ENCODE peak calls at places on chromosome 11, in ten cellular contexts. F, H, C, D, L, R, W, P, J and K are unnamed samples.

GRCh38 chr11:92784313-92784712 is 185.1 kb upstream of the MTNR1B start:
- ATAC-seq in F (no peak), H (no peak), C (no peak), D (no peak), L (no peak), R (no peak), W (no peak), P (no peak), J (no peak), K (no peak)

GRCh38 chr11:124481365-124482323 is 36.1 kb upstream of the OR8B8 start:
- ATAC-seq in F (peak), H (peak), C (peak), D (no peak), L (peak), R (peak), W (no peak), P (peak), J (peak), K (no peak)

GRCh38 chr11:6505577-6506240 is 8.6 kb downstream of the DNHD1 start:
- ATAC-seq in F (peak), H (peak), C (peak), D (no peak), L (peak), R (peak), W (no peak), P (peak), J (peak), K (peak)

GRCh38 chr11:34788642-34789041 is 127.5 kb downstream of the APIP start:
- ATAC-seq in F (no peak), H (no peak), C (no peak), D (no peak), L (no peak), R (no peak), W (no peak), P (no peak), J (no peak), K (no peak)

GRCh38 chr11:116948375-116948774 is 111.0 kb upstream of the APOA1 start:
- ATAC-seq in F (peak), H (no peak), C (no peak), D (no peak), L (peak), R (no peak), W (no peak), P (no peak), J (peak), K (no peak)

GRCh38 chr11:11569936-11570491 is 51.8 kb downstream of the GALNT18 start:
- ATAC-seq in F (no peak), H (peak), C (peak), D (peak), L (peak), R (no peak), W (peak), P (peak), J (no peak), K (peak)

GRCh38 chr11:88281317-88281712 is 56.2 kb downstream of the CTSC start:
- ATAC-seq in F (peak), H (no peak), C (no peak), D (no peak), L (no peak), R (no peak), W (no peak), P (no peak), J (peak), K (no peak)

GRCh38 chr11:71206186-71206585 is 46.2 kb downstream of the SHANK2 start:
- ATAC-seq in F (no peak), H (no peak), C (no peak), D (peak), L (peak), R (no peak), W (no peak), P (peak), J (no peak), K (peak)

GRCh38 chr11:2382927-2383822 is 6.1 kb downstream of the CD81 start:
- ATAC-seq in F (no peak), H (no peak), C (peak), D (peak), L (no peak), R (no peak), W (peak), P (no peak), J (peak), K (peak)

GRCh38 chr11:40514124-40514523 is 945.3 kb downstream of the LRRC4C start:
- ATAC-seq in F (no peak), H (no peak), C (no peak), D (no peak), L (peak), R (no peak), W (no peak), P (no peak), J (no peak), K (no peak)

GRCh38 chr11:3138178-3139085 is 26.7 kb downstream of the OSBPL5 start:
- ATAC-seq in F (no peak), H (no peak), C (no peak), D (no peak), L (no peak), R (no peak), W (no peak), P (no peak), J (no peak), K (no peak)

GRCh38 chr11:118778898-118779297 is 12.1 kb downstream of the DDX6 start:
- ATAC-seq in F (no peak), H (no peak), C (no peak), D (no peak), L (no peak), R (no peak), W (no peak), P (no peak), J (no peak), K (no peak)

GRCh38 chr11:75306529-75306928 is 44.9 kb downstream of the ARRB1 start:
- ATAC-seq in F (no peak), H (no peak), C (peak), D (no peak), L (no peak), R (no peak), W (no peak), P (no peak), J (no peak), K (no peak)

GRCh38 chr11:38130514-38130913 is 1532.5 kb upstream of the RAG2 start:
- ATAC-seq in F (no peak), H (no peak), C (no peak), D (no peak), L (no peak), R (no peak), W (no peak), P (no peak), J (no peak), K (no peak)

GRCh38 chr11:117643606-117644300 is 153.3 kb downstream of the DSCAML1 start:
- ATAC-seq in F (no peak), H (no peak), C (no peak), D (no peak), L (no peak), R (no peak), W (no peak), P (no peak), J (no peak), K (no peak)

GRCh38 chr11:111308140-111308539 is 9.8 kb downstream of the POU2AF3 start:
- ATAC-seq in F (peak), H (peak), C (peak), D (peak), L (no peak), R (peak), W (no peak), P (peak), J (no peak), K (no peak)

GRCh38 chr11:79431535-79431934 is 9.3 kb downstream of the TENM4 start:
- ATAC-seq in F (no peak), H (no peak), C (no peak), D (no peak), L (no peak), R (no peak), W (no peak), P (peak), J (no peak), K (no peak)

GRCh38 chr11:129815596-129816461 is at the start of gene TMEM45B:
- ATAC-seq in F (peak), H (peak), C (peak), D (peak), L (peak), R (peak), W (no peak), P (no peak), J (no peak), K (no peak)

GRCh38 chr11:78030429-78031325 is 7.6 kb upstream of the KCTD14 start:
- ATAC-seq in F (peak), H (peak), C (peak), D (peak), L (peak), R (peak), W (peak), P (peak), J (no peak), K (peak)

GRCh38 chr11:65045728-65046127 is 4.7 kb downstream of the SAC3D1 start:
- ATAC-seq in F (no peak), H (no peak), C (no peak), D (no peak), L (no peak), R (no peak), W (no peak), P (no peak), J (no peak), K (no peak)

GRCh38 chr11:96246718-96247540 is 96.1 kb downstream of the MAML2 start:
- ATAC-seq in F (peak), H (peak), C (no peak), D (no peak), L (no peak), R (no peak), W (no peak), P (peak), J (peak), K (no peak)

GRCh38 chr11:114617157-114618124 is 21.9 kb upstream of the NXPE4 start:
- ATAC-seq in F (no peak), H (no peak), C (no peak), D (no peak), L (no peak), R (no peak), W (no peak), P (no peak), J (no peak), K (no peak)

GRCh38 chr11:95700471-95700817 is 89.1 kb downstream of the FAM76B start:
- ATAC-seq in F (no peak), H (no peak), C (no peak), D (no peak), L (no peak), R (no peak), W (no peak), P (no peak), J (peak), K (no peak)

GRCh38 chr11:111668980-111669379 is 66.7 kb downstream of the SIK2 start:
- ATAC-seq in F (no peak), H (no peak), C (no peak), D (no peak), L (no peak), R (no peak), W (no peak), P (no peak), J (no peak), K (no peak)

GRCh38 chr11:57248780-57249383 is 11.8 kb upstream of the APLNR start:
- ATAC-seq in F (peak), H (peak), C (peak), D (peak), L (peak), R (peak), W (peak), P (peak), J (peak), K (peak)

GRCh38 chr11:43399983-43400630 is 41.4 kb downstream of the TTC17 start:
- ATAC-seq in F (no peak), H (no peak), C (no peak), D (no peak), L (no peak), R (no peak), W (no peak), P (peak), J (no peak), K (no peak)

GRCh38 chr11:116231540-116231939 is 541.2 kb downstream of the BUD13 start:
- ATAC-seq in F (no peak), H (no peak), C (no peak), D (no peak), L (peak), R (no peak), W (no peak), P (no peak), J (no peak), K (no peak)

GRCh38 chr11:117701781-117702180 is 95.2 kb downstream of the DSCAML1 start:
- ATAC-seq in F (no peak), H (no peak), C (no peak), D (no peak), L (no peak), R (no peak), W (no peak), P (no peak), J (no peak), K (no peak)

GRCh38 chr11:4203603-4204360 is 109.2 kb downstream of the RRM1 start:
- ATAC-seq in F (peak), H (peak), C (peak), D (no peak), L (no peak), R (no peak), W (no peak), P (peak), J (no peak), K (no peak)

GRCh38 chr11:65651589-65652510 is 10.9 kb downstream of the RELA start:
- ATAC-seq in F (peak), H (peak), C (peak), D (peak), L (peak), R (peak), W (peak), P (peak), J (no peak), K (peak)

GRCh38 chr11:46353706-46354105 is 6.4 kb downstream of the DGKZ start:
- ATAC-seq in F (no peak), H (no peak), C (no peak), D (no peak), L (peak), R (no peak), W (no peak), P (peak), J (no peak), K (no peak)

GRCh38 chr11:65165847-65166317 is 4.2 kb upstream of the SPDYC start:
- ATAC-seq in F (no peak), H (peak), C (no peak), D (peak), L (peak), R (no peak), W (no peak), P (no peak), J (no peak), K (no peak)

DNA sequence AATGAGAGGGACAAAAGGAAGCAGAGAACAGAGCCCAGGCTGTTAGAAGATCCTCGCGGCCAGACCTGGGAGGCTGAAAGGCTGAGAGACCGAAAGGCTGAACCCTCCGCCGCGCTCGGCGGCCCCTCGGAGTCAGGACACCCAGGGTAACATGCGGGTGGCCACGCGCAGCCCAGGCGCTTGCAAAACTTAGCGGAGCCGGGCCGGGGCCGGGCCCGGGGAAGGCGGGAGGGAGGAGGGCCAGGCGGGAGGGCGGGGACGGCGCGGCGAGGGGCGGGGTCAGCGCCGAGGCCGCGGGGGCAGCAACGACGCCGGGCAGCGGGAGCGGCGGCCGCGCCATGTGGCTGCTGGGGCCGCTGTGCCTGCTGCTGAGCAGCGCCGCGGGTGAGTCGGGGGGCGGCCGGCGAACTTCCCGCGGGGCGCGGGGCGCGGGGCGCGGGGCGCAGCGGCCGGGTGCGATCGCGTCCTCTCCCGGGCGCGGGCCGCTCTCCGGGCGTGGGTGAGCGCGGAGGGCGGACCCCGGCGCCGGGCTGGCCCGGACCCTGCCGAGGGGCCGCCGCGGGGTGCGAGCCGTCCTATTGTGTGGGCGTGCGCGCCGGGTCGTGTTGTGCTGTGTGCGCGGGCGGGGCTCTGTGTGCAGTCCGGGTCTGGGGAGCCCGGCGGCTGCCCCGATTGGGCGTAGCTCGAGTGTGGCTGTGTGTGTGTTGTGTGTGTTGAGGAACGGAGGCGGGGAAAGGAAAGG is at the start of gene LDLRAD3:
- ATAC-seq in F (peak), H (peak), C (peak), D (peak), L (peak), R (peak), W (peak), P (peak), J (peak), K (peak)
- TF ChIP-seq POLR2A in F (peak), H (no peak), C (no peak), D (peak), L (no peak), R (peak), W (peak), P (peak), J (peak), K (no peak)

GRCh38 chr11:109853156-109853776 is 239.9 kb upstream of the ZC3H12C start:
- ATAC-seq in F (peak), H (no peak), C (no peak), D (no peak), L (no peak), R (no peak), W (no peak), P (peak), J (peak), K (no peak)
- TF ChIP-seq CTCF in F (peak), H (peak), C (no peak), D (peak), L (peak), R (peak), W (no peak), P (peak), J (peak), K (peak)

DNA sequence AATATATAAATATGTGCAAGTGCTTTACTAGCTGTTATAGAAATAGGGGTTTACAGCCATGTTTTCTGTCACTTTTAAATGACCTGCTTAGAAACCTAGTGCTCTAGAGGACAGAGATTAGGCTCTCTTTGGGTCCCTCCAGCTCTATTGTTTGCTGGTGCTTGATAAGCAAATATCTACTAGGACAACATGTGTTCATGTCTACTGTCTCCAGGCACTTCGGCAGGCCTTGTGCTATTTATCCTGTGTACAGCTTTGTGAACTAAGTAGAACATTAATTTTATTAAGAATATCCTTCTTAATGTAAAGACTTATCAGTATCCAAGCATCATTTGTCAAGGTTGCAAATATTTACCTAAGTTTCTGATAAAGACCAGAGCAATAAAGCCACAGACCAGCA is 11.9 kb upstream of the RASSF10 start:
- ATAC-seq in F (no peak), H (peak), C (no peak), D (no peak), L (no peak), R (no peak), W (no peak), P (no peak), J (no peak), K (no peak)
- H3K4me3 ChIP-seq in F (no peak), H (no peak), C (no peak), D (no peak), L (no peak), R (no peak), W (no peak), P (no peak), J (no peak), K (no peak)

GRCh38 chr11:26191193-26191592 is 140.7 kb upstream of the ANO3 start:
- ATAC-seq in F (no peak), H (no peak), C (no peak), D (no peak), L (no peak), R (no peak), W (no peak), P (no peak), J (peak), K (no peak)

GRCh38 chr11:26188559-26188958 is 143.4 kb upstream of the ANO3 start:
- ATAC-seq in F (no peak), H (no peak), C (no peak), D (no peak), L (no peak), R (no peak), W (no peak), P (peak), J (no peak), K (no peak)

GRCh38 chr11:26186389-26186788 is 145.5 kb upstream of the ANO3 start:
- ATAC-seq in F (no peak), H (no peak), C (no peak), D (no peak), L (no peak), R (no peak), W (no peak), P (no peak), J (no peak), K (no peak)

DNA sequence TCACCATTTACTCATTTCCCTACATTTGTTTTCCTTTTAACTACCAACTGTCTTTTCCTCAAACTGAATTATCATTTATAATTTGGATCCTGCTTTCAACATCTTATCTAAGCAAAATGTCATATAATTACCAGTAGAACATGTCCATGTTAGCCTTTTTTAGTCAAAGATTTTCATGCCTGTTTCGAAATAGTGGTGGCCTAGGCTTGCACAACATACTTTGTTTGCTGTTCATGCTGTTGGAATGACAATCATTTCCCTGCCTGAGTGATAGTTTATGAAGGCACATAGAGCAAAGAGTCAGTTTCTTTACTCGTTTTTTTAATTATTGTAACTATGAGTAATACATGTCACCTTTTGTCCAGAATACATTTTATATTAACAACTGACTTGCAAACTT is 144.3 kb upstream of the ANO3 start:
- ATAC-seq in F (no peak), H (peak), C (no peak), D (no peak), L (peak), R (peak), W (peak), P (peak), J (no peak), K (no peak)
- TF ChIP-seq POLR2A in F (no peak), H (no peak), C (no peak), D (no peak), L (no peak), R (no peak), W (no peak), P (no peak), J (no peak), K (no peak)

GRCh38 chr11:69812927-69813326 is 6.3 kb downstream of the FGF3 start:
- ATAC-seq in F (no peak), H (no peak), C (no peak), D (no peak), L (no peak), R (no peak), W (no peak), P (no peak), J (no peak), K (no peak)
- TF ChIP-seq CTCF in F (no peak), H (no peak), C (no peak), D (no peak), L (no peak), R (no peak), W (no peak), P (no peak), J (no peak), K (no peak)

DNA sequence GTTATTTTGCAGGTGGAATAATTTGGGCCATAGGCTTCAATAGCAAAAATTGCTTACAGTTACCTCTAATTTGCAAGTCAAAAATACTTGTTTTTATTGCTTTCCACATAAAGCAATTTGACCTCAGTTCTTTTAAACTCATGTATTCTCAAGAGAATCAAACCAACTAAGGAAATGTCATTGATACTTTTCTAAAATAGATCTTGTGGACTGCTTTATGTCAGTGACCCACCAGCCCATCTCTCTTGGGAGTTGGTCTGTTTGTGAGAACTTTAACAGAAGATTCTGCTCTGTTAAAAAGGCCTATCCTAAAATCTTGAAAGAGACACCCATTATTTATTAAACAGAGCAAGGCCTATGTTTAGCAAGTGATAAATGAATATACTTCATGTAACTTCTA is 75.2 kb downstream of the DDIAS start:
- ATAC-seq in F (no peak), H (no peak), C (no peak), D (no peak), L (no peak), R (no peak), W (no peak), P (no peak), J (peak), K (no peak)
- H3K4me3 ChIP-seq in F (no peak), H (no peak), C (no peak), D (no peak), L (no peak), R (no peak), W (no peak), P (no peak), J (no peak), K (no peak)

GRCh38 chr11:638616-639323 is 1.7 kb downstream of the DRD4 start:
- ATAC-seq in F (no peak), H (no peak), C (no peak), D (no peak), L (no peak), R (no peak), W (no peak), P (no peak), J (no peak), K (no peak)
- TF ChIP-seq POLR2A in F (no peak), H (no peak), C (no peak), D (no peak), L (no peak), R (no peak), W (no peak), P (no peak), J (no peak), K (no peak)